ENCODE peak calls at places on chromosomes 6 and 20, in four cellular contexts. One of them, this sample, is unnamed.

GRCh38 chr20:45206746-45207145 is at the start of gene SEMG1:
- DNase-seq in NCI-H2171 treated with DMSO at 0.1 percent for 48 hours: no peak
- DNase-seq in stimulated activated CD8-positive, alpha-beta memory T cell treated with anti-CD3 and anti-CD28 coated beads, Interleukin-4, amount 100 ng/mL, for 1 hour: no peak
- DNase-seq in HEK293T: no peak
- DNase-seq in this sample: no peak

GRCh38 chr6:116016846-116017545 is 43.7 kb downstream of the FRK start:
- DNase-seq in stimulated activated CD8-positive, alpha-beta memory T cell treated with anti-CD3 and anti-CD28 coated beads, Interleukin-4, amount 100 ng/mL, for 1 hour: no peak
- DNase-seq in HEK293T: no peak
- DNase-seq in NCI-H2171 treated with DMSO at 0.1 percent for 48 hours: no peak
- DNase-seq in this sample: no peak

GRCh38 chr6:169234634-169235033 is 19.0 kb downstream of the THBS2 start:
- DNase-seq in NCI-H2171 treated with DMSO at 0.1 percent for 48 hours: no peak
- DNase-seq in HEK293T: no peak
- DNase-seq in stimulated activated CD8-positive, alpha-beta memory T cell treated with anti-CD3 and anti-CD28 coated beads, Interleukin-4, amount 100 ng/mL, for 1 hour: no peak
- DNase-seq in this sample: no peak

GRCh38 chr6:133567656-133568055 is 321.3 kb upstream of the TCF21 start:
- DNase-seq in NCI-H2171 treated with DMSO at 0.1 percent for 48 hours: no peak
- DNase-seq in HEK293T: no peak
- DNase-seq in stimulated activated CD8-positive, alpha-beta memory T cell treated with anti-CD3 and anti-CD28 coated beads, Interleukin-4, amount 100 ng/mL, for 1 hour: no peak
- DNase-seq in this sample: peak; percentile 48

GRCh38 chr6:161228911-161229591 is 44.8 kb downstream of the AGPAT4 start:
- DNase-seq in NCI-H2171 treated with DMSO at 0.1 percent for 48 hours: peak; percentile 44
- DNase-seq in stimulated activated CD8-positive, alpha-beta memory T cell treated with anti-CD3 and anti-CD28 coated beads, Interleukin-4, amount 100 ng/mL, for 1 hour: no peak
- DNase-seq in HEK293T: no peak
- DNase-seq in this sample: peak; percentile 90

GRCh38 chr6:24495516-24495847 is 713 bp downstream of the ALDH5A1 start:
- DNase-seq in HEK293T: peak; percentile 44
- DNase-seq in stimulated activated CD8-positive, alpha-beta memory T cell treated with anti-CD3 and anti-CD28 coated beads, Interleukin-4, amount 100 ng/mL, for 1 hour: no peak
- DNase-seq in NCI-H2171 treated with DMSO at 0.1 percent for 48 hours: peak; percentile 47
- DNase-seq in this sample: peak; percentile 3

GRCh38 chr6:119132211-119133004 is 53.9 kb upstream of the FAM184A start:
- DNase-seq in NCI-H2171 treated with DMSO at 0.1 percent for 48 hours: no peak
- DNase-seq in stimulated activated CD8-positive, alpha-beta memory T cell treated with anti-CD3 and anti-CD28 coated beads, Interleukin-4, amount 100 ng/mL, for 1 hour: no peak
- DNase-seq in HEK293T: no peak
- DNase-seq in this sample: peak; percentile 64

GRCh38 chr20:18666803-18667460 is 79.1 kb downstream of the DTD1 start:
- DNase-seq in HEK293T: no peak
- DNase-seq in stimulated activated CD8-positive, alpha-beta memory T cell treated with anti-CD3 and anti-CD28 coated beads, Interleukin-4, amount 100 ng/mL, for 1 hour: no peak
- DNase-seq in NCI-H2171 treated with DMSO at 0.1 percent for 48 hours: peak; percentile 100
- DNase-seq in this sample: no peak

GRCh38 chr6:138647006-138647405 is 126.6 kb upstream of the CCDC28A start:
- DNase-seq in stimulated activated CD8-positive, alpha-beta memory T cell treated with anti-CD3 and anti-CD28 coated beads, Interleukin-4, amount 100 ng/mL, for 1 hour: no peak
- DNase-seq in HEK293T: no peak
- DNase-seq in NCI-H2171 treated with DMSO at 0.1 percent for 48 hours: no peak
- DNase-seq in this sample: peak; percentile 76

GRCh38 chr6:17031961-17032360 is 69.9 kb upstream of the STMND1 start:
- DNase-seq in NCI-H2171 treated with DMSO at 0.1 percent for 48 hours: no peak
- DNase-seq in stimulated activated CD8-positive, alpha-beta memory T cell treated with anti-CD3 and anti-CD28 coated beads, Interleukin-4, amount 100 ng/mL, for 1 hour: no peak
- DNase-seq in HEK293T: no peak
- DNase-seq in this sample: no peak

GRCh38 chr6:127980996-127981395 is 80.1 kb upstream of the THEMIS start:
- DNase-seq in HEK293T: no peak
- DNase-seq in NCI-H2171 treated with DMSO at 0.1 percent for 48 hours: no peak
- DNase-seq in stimulated activated CD8-positive, alpha-beta memory T cell treated with anti-CD3 and anti-CD28 coated beads, Interleukin-4, amount 100 ng/mL, for 1 hour: no peak
- DNase-seq in this sample: no peak

GRCh38 chr20:41470362-41471095 is 103.9 kb upstream of the EMILIN3 start:
- DNase-seq in HEK293T: no peak
- DNase-seq in stimulated activated CD8-positive, alpha-beta memory T cell treated with anti-CD3 and anti-CD28 coated beads, Interleukin-4, amount 100 ng/mL, for 1 hour: no peak
- DNase-seq in NCI-H2171 treated with DMSO at 0.1 percent for 48 hours: no peak
- DNase-seq in this sample: no peak

GRCh38 chr20:44967207-44967807 is 995 bp downstream of the STK4 start:
- DNase-seq in HEK293T: no peak
- DNase-seq in NCI-H2171 treated with DMSO at 0.1 percent for 48 hours: no peak
- DNase-seq in stimulated activated CD8-positive, alpha-beta memory T cell treated with anti-CD3 and anti-CD28 coated beads, Interleukin-4, amount 100 ng/mL, for 1 hour: no peak
- DNase-seq in this sample: peak; percentile 23

GRCh38 chr6:156590482-156590881 is 186.7 kb upstream of the ARID1B start:
- DNase-seq in stimulated activated CD8-positive, alpha-beta memory T cell treated with anti-CD3 and anti-CD28 coated beads, Interleukin-4, amount 100 ng/mL, for 1 hour: no peak
- DNase-seq in NCI-H2171 treated with DMSO at 0.1 percent for 48 hours: no peak
- DNase-seq in HEK293T: no peak
- DNase-seq in this sample: no peak

GRCh38 chr20:63025534-63026331 is 19.0 kb upstream of the BHLHE23 start:
- DNase-seq in HEK293T: no peak
- DNase-seq in NCI-H2171 treated with DMSO at 0.1 percent for 48 hours: no peak
- DNase-seq in stimulated activated CD8-positive, alpha-beta memory T cell treated with anti-CD3 and anti-CD28 coated beads, Interleukin-4, amount 100 ng/mL, for 1 hour: no peak
- DNase-seq in this sample: peak; percentile 52

GRCh38 chr6:63527658-63528514 is 44.4 kb upstream of the LOC128125822 start:
- DNase-seq in stimulated activated CD8-positive, alpha-beta memory T cell treated with anti-CD3 and anti-CD28 coated beads, Interleukin-4, amount 100 ng/mL, for 1 hour: no peak
- DNase-seq in HEK293T: no peak
- DNase-seq in NCI-H2171 treated with DMSO at 0.1 percent for 48 hours: no peak
- DNase-seq in this sample: peak; percentile 92

GRCh38 chr20:36472656-36473071 is 68.7 kb upstream of the MYL9 start:
- DNase-seq in stimulated activated CD8-positive, alpha-beta memory T cell treated with anti-CD3 and anti-CD28 coated beads, Interleukin-4, amount 100 ng/mL, for 1 hour: no peak
- DNase-seq in HEK293T: no peak
- DNase-seq in NCI-H2171 treated with DMSO at 0.1 percent for 48 hours: no peak
- DNase-seq in this sample: no peak

This sample was measured in AG10803.